ENCODE peak calls at places on chromosome 19, in seven cellular contexts. U is psoas muscle, Z is uterus, S is tibial nerve, C is thyroid gland, H is fibroblast of mammary gland, A is H9. J is an unnamed sample.

GRCh38 chr19:48302600-48302959 is 22.8 kb upstream of the EMP3 start:
- DNase-seq in S (no peak), C (no peak), H (no peak), Z (no peak), U (no peak), A (no peak), J (no peak)

GRCh38 chr19:4730740-4731171 is 7.1 kb upstream of the DPP9 start:
- DNase-seq in Z (no peak), A (peak), H (no peak), S (no peak), C (no peak), U (no peak), J (no peak)

GRCh38 chr19:43765109-43765876 is 10.5 kb upstream of the SMG9 start:
- DNase-seq in A (peak), S (peak), U (peak), H (peak), C (no peak), Z (peak), J (peak)

GRCh38 chr19:47757617-47758432 is 12.5 kb downstream of the NOP53 start:
- DNase-seq in Z (no peak), H (no peak), A (no peak), U (no peak), C (no peak), S (no peak), J (no peak)

GRCh38 chr19:30278882-30279254 is 93.3 kb upstream of the ZNF536 start:
- DNase-seq in U (no peak), S (no peak), A (no peak), H (no peak), Z (no peak), C (no peak), J (no peak)

GRCh38 chr19:42074513-42075363 is 1.2 kb upstream of the ZNF574 start:
- DNase-seq in Z (no peak), A (no peak), U (no peak), H (peak), C (peak), S (peak), J (peak)

GRCh38 chr19:29714953-29715694 is at the start of gene C19orf12:
- DNase-seq in S (no peak), A (no peak), U (peak), Z (peak), C (peak), H (peak), J (no peak)

GRCh38 chr19:11963566-11964355 is 1.1 kb upstream of the ZNF763 start:
- DNase-seq in U (peak), H (peak), C (peak), S (peak), Z (peak), A (peak), J (peak)

GRCh38 chr19:46428278-46429141 is at the start of gene PNMA8C:
- DNase-seq in A (peak), H (peak), Z (peak), U (peak), C (peak), S (no peak), J (peak)

GRCh38 chr19:10306327-10306726 is 3.3 kb downstream of the ZGLP1 start:
- DNase-seq in U (no peak), C (no peak), Z (no peak), H (no peak), A (no peak), S (no peak), J (no peak)

GRCh38 chr19:5824791-5825577 is 14.5 kb downstream of the FUT6 start:
- DNase-seq in A (no peak), C (no peak), Z (no peak), U (no peak), H (no peak), S (no peak), J (no peak)

GRCh38 chr19:5827342-5827890 is 12.1 kb downstream of the FUT6 start:
- DNase-seq in U (no peak), H (no peak), Z (no peak), S (no peak), A (no peak), C (no peak), J (no peak)

GRCh38 chr19:5828661-5829566 is 10.6 kb downstream of the FUT6 start:
- DNase-seq in S (no peak), Z (no peak), A (peak), C (peak), H (no peak), U (no peak), J (no peak)

GRCh38 chr19:5827891-5828660 is 11.4 kb downstream of the FUT6 start:
- DNase-seq in S (peak), A (peak), U (peak), C (peak), H (peak), Z (peak), J (peak)

GRCh38 chr19:5826531-5827341 is 12.8 kb downstream of the FUT6 start:
- DNase-seq in A (peak), Z (no peak), H (peak), C (peak), U (peak), S (no peak), J (peak)
- TF ChIP-seq CTCF in A (peak), Z (no peak), H (no peak), C (no peak), U (no peak), S (no peak), J (peak)

GRCh38 chr19:51703655-51704515 is 10.8 kb downstream of the SPACA6 start:
- DNase-seq in C (peak), U (peak), Z (peak), S (peak), A (peak), H (peak), J (peak)
- TF ChIP-seq CTCF in C (no peak), U (peak), Z (peak), S (peak), A (peak), H (no peak), J (peak)

DNA sequence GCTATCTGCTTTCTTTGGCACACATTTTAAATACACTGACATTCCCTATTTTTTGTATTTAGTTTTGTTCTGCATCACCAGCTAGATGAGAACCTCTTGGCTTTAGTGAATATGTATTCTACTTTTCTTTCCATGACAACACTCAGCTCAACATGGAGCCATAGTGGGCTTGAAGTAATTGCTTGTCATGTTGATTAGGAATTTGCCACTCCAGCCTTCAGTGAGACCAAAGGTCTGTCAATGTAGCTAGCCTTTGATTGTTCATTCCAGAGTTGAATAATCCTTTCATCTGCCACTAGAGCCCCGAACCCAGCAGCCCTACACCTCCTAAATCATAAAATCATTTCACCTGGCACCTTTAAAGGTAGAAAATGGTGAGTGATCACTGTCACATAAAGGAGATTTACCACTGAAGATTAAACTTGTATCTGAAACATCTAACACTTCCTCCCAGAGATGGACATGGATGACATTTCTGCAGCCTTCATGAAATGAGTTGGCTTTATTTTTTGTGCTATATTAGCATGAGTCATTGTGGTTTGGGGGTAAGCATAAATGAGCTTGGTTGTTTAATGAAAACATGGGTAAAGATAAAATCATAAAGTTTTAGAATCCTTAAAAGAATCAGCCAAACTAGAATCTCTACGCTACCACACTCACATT is 29.2 kb upstream of the GARRE1 start:
- DNase-seq in Z (no peak), A (no peak), S (no peak), C (no peak), U (no peak), H (peak), J (no peak)
- TF ChIP-seq CTCF in Z (no peak), A (no peak), S (no peak), C (no peak), U (no peak), H (no peak), J (no peak)

GRCh38 chr19:2700660-2701360 is 1.7 kb downstream of the GNG7 start:
- DNase-seq in S (no peak), A (no peak), H (no peak), Z (no peak), U (no peak), C (no peak), J (no peak)
- TF ChIP-seq CTCF in S (no peak), A (no peak), H (no peak), Z (no peak), U (no peak), C (no peak), J (no peak)

GRCh38 chr19:1247747-1248453 is 483 bp upstream of the MIDN start:
- DNase-seq in U (peak), Z (no peak), S (no peak), C (peak), H (peak), A (peak), J (peak)
- TF ChIP-seq CTCF in U (peak), Z (peak), S (no peak), C (peak), H (no peak), A (peak), J (no peak)

GRCh38 chr19:37874784-37875183 is 31.6 kb downstream of the WDR87 start:
- DNase-seq in S (no peak), Z (no peak), C (peak), A (no peak), H (no peak), U (no peak), J (no peak)

GRCh38 chr19:37867831-37868230 is 38.6 kb downstream of the WDR87 start:
- DNase-seq in C (no peak), A (no peak), Z (no peak), S (no peak), U (no peak), H (peak), J (no peak)

GRCh38 chr19:37872383-37872782 is 34.0 kb downstream of the WDR87 start:
- DNase-seq in S (no peak), H (peak), Z (no peak), C (no peak), U (no peak), A (no peak), J (no peak)

GRCh38 chr19:37869766-37870340 is 36.5 kb downstream of the WDR87 start:
- DNase-seq in U (no peak), C (no peak), H (no peak), A (no peak), S (no peak), Z (no peak), J (no peak)
- TF ChIP-seq CTCF in U (no peak), C (no peak), H (no peak), A (no peak), S (no peak), Z (no peak), J (no peak)

GRCh38 chr19:13240312-13241022 is 90.3 kb downstream of the IER2 start:
- DNase-seq in U (no peak), C (no peak), S (no peak), Z (no peak), H (no peak), A (no peak), J (no peak)

GRCh38 chr19:13238891-13239534 is 88.8 kb downstream of the IER2 start:
- DNase-seq in A (no peak), C (no peak), Z (no peak), H (no peak), S (no peak), U (no peak), J (no peak)

GRCh38 chr19:13231663-13232062 is 81.5 kb downstream of the IER2 start:
- DNase-seq in Z (no peak), H (no peak), A (no peak), U (no peak), S (no peak), C (no peak), J (no peak)

GRCh38 chr19:13229246-13229645 is 79.0 kb downstream of the IER2 start:
- DNase-seq in Z (no peak), A (no peak), C (no peak), S (no peak), U (no peak), H (no peak), J (no peak)

GRCh38 chr19:13234518-13234917 is 84.3 kb downstream of the IER2 start:
- DNase-seq in U (peak), Z (peak), C (peak), S (peak), A (peak), H (peak), J (no peak)
- TF ChIP-seq CTCF in U (peak), Z (peak), C (peak), S (peak), A (peak), H (peak), J (no peak)